ENCODE peak calls at places on chromosomes 3 and 15, in ten cellular contexts. X, N, E, T, O, D, F, U, Z and H are unnamed samples.

GRCh38 chr3:44682182-44682896 is 30.1 kb upstream of the ZNF502 start:
- DNase-seq in X (no peak), N (peak; percentile 5), E (no peak), T (no peak), O (no peak), D (peak; percentile 19), F (no peak), U (peak; percentile 64), Z (peak; percentile 22), H (peak; percentile 14)

GRCh38 chr15:52095597-52096262 is 16.8 kb downstream of the BCL2L10 start:
- DNase-seq in X (no peak), N (peak; percentile 99), E (no peak), T (no peak), O (no peak), D (peak; percentile 93), F (peak; percentile 97), U (peak; percentile 98), Z (peak; percentile 70), H (peak; percentile 96)

GRCh38 chr3:193605876-193606275 is 12.9 kb downstream of the OPA1 start:
- DNase-seq in X (peak; percentile 23), N (peak; percentile 71), E (no peak), T (no peak), O (no peak), D (peak; percentile 65), F (peak; percentile 16), U (peak; percentile 85), Z (peak; percentile 50), H (peak; percentile 81)

GRCh38 chr3:13115991-13116390 is 42.8 kb upstream of the IQSEC1 start:
- DNase-seq in X (no peak), N (no peak), E (peak; percentile 43), T (peak; percentile 34), O (no peak), D (no peak), F (no peak), U (no peak), Z (no peak), H (no peak)

GRCh38 chr3:194220776-194221735 is 85.1 kb downstream of the HES1 start:
- DNase-seq in X (no peak), N (no peak), E (no peak), T (no peak), O (no peak), D (no peak), F (no peak), U (no peak), Z (no peak), H (no peak)

GRCh38 chr15:69398541-69398940 is 15.6 kb upstream of the KIF23 start:
- DNase-seq in X (no peak), N (peak; percentile 41), E (no peak), T (no peak), O (no peak), D (peak; percentile 67), F (no peak), U (peak; percentile 38), Z (no peak), H (no peak)

GRCh38 chr15:49860101-49860500 is 239.3 kb downstream of the DTWD1 start:
- DNase-seq in X (no peak), N (peak; percentile 93), E (no peak), T (no peak), O (no peak), D (peak; percentile 87), F (peak; percentile 83), U (peak; percentile 26), Z (peak; percentile 38), H (peak; percentile 65)

GRCh38 chr3:135085696-135086436 is 290.8 kb downstream of the EPHB1 start:
- DNase-seq in X (no peak), N (no peak), E (no peak), T (no peak), O (no peak), D (no peak), F (no peak), U (no peak), Z (no peak), H (no peak)

GRCh38 chr15:66564136-66565041 is 1.4 kb downstream of the LCTL start:
- DNase-seq in X (no peak), N (no peak), E (no peak), T (no peak), O (no peak), D (no peak), F (no peak), U (no peak), Z (no peak), H (no peak)

GRCh38 chr15:80162059-80162554 is 9.3 kb downstream of the FAH start:
- DNase-seq in X (no peak), N (peak; percentile 16), E (no peak), T (no peak), O (no peak), D (peak; percentile 45), F (no peak), U (no peak), Z (no peak), H (peak; percentile 51)

GRCh38 chr15:101026686-101027272 is 107.6 kb downstream of the LRRK1 start:
- DNase-seq in X (peak; percentile 42), N (no peak), E (peak; percentile 61), T (peak; percentile 42), O (no peak), D (no peak), F (no peak), U (no peak), Z (no peak), H (no peak)

GRCh38 chr3:100448079-100448478 is 44.3 kb upstream of the TMEM45A start:
- DNase-seq in X (no peak), N (no peak), E (no peak), T (no peak), O (no peak), D (no peak), F (no peak), U (no peak), Z (no peak), H (no peak)

GRCh38 chr3:137224464-137224863 is 266.7 kb downstream of the IL20RB start:
- DNase-seq in X (no peak), N (no peak), E (no peak), T (no peak), O (no peak), D (no peak), F (no peak), U (no peak), Z (no peak), H (no peak)
- H3K4me3 ChIP-seq in X (no peak overlapping the region), N (no peak overlapping the region), E (no peak overlapping the region), T (no peak overlapping the region), O (no peak overlapping the region), D (no peak overlapping the region), F (no peak overlapping the region), U (no peak overlapping the region), Z (no peak overlapping the region), H (no peak overlapping the region)

GRCh38 chr15:86115138-86115801 is 35.6 kb downstream of the AGBL1 start:
- DNase-seq in X (no peak), N (no peak), E (no peak), T (no peak), O (no peak), D (no peak), F (no peak), U (no peak), Z (no peak), H (no peak)
- H3K4me3 ChIP-seq in X (no peak overlapping the region), N (no peak overlapping the region), E (no peak overlapping the region), T (no peak overlapping the region), O (no peak overlapping the region), D (no peak overlapping the region), F (no peak overlapping the region), U (no peak overlapping the region), Z (no peak overlapping the region), H (no peak overlapping the region)

GRCh38 chr3:143998266-143998665 is 26.6 kb downstream of the DIPK2A start:
- DNase-seq in X (no peak), N (peak; percentile 67), E (no peak), T (no peak), O (no peak), D (peak; percentile 72), F (no peak), U (peak; percentile 86), Z (peak; percentile 80), H (peak; percentile 77)
- H3K4me3 ChIP-seq in X (no peak overlapping the region), N (no peak overlapping the region), E (no peak overlapping the region), T (no peak overlapping the region), O (no peak overlapping the region), D (no peak overlapping the region), F (no peak overlapping the region), U (no peak overlapping the region), Z (no peak overlapping the region), H (no peak overlapping the region)

DNA sequence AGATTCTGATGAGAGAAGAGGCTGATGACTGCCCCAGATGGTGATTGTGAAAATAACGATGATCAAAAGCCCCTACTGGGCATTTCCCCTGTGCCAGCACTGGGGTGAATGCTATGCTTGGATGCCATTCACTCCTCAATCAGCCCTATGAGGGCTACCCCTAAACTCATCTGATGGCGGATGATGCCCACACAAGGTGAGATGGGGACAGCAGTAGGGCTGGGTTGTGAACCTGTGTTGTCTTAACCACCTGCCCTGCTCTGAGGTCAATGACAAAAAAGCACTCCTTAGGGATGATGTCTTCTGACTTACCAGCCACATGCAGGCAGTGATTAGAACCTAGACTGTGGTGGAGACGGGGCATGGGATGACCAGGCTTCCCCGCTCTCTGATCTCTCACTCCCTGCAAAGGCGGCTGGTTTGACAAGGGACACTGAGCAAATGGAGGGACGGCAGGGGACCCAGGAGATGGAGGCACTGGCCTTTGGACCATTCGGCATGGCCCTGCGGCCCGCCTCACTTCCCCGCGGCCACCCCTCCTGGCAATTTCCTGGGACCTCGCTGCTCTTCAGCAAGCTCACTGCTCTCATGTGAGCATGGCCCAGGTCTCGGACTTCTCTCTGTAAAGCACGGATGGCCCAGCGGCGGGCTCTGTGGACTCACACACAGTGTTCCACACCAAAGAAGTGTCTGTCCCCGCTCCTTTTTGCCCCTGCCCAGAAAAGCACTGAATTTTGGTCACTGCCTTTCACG is 251.4 kb upstream of the LYSMD4 start:
- DNase-seq in X (no peak), N (no peak), E (peak; percentile 49), T (no peak), O (peak; percentile 23), D (no peak), F (no peak), U (no peak), Z (no peak), H (no peak)
- H3K4me3 ChIP-seq in X (no peak overlapping the region), N (no peak overlapping the region), E (no peak overlapping the region), T (no peak overlapping the region), O (no peak overlapping the region), D (no peak overlapping the region), F (no peak overlapping the region), U (no peak overlapping the region), Z (no peak overlapping the region), H (no peak overlapping the region)